ENCODE peak calls at places on chromosomes 1 and 21, in nine cellular contexts. C is EL; Y is WTC11; Z is iPS-NIHi11; T is stimulated activated CD4-positive, alpha-beta T cell treated with anti-CD3 and anti-CD28 coated beads, Interleukin-1b, Interleukin-23, amount 100 ng/mL, for 4 hours; H is Calu3; E is H7; W is progenitor cell of endocrine pancreas; K is activated T-cell treated with anti-CD3 and anti-CD28 coated beads for 24 hours. R is an unnamed sample.

GRCh38 chr1:147545133-147545532 is 3.8 kb downstream of the BCL9 start:
- DNase-seq in W (no peak), T (peak), H (peak), Y (peak), Z (peak), K (peak), C (peak), E (peak), R (no peak)

GRCh38 chr1:39569034-39569433 is 7.6 kb downstream of the PABPC4 start:
- DNase-seq in Y (no peak), K (no peak), H (no peak), C (no peak), T (no peak), Z (no peak), E (no peak), W (no peak), R (no peak)

GRCh38 chr1:210441028-210441427 is 112.3 kb downstream of the HHAT start:
- DNase-seq in K (no peak), E (no peak), H (no peak), C (peak), W (no peak), Z (no peak), T (no peak), Y (no peak), R (no peak)

GRCh38 chr1:185388346-185388745 is 71.3 kb upstream of the IVNS1ABP start:
- DNase-seq in K (no peak), W (no peak), H (no peak), Z (no peak), E (no peak), C (no peak), T (no peak), Y (no peak), R (no peak)

GRCh38 chr21:26148834-26149354 is 21.7 kb downstream of the APP start:
- DNase-seq in Y (no peak), K (no peak), E (no peak), C (peak), Z (no peak), W (no peak), H (no peak), T (no peak), R (no peak)

GRCh38 chr1:170044187-170044586 is 30.3 kb downstream of the KIFAP3 start:
- DNase-seq in H (no peak), W (no peak), K (no peak), Y (no peak), T (no peak), Z (no peak), E (no peak), C (no peak), R (no peak)

GRCh38 chr1:201719812-201720521 is 109.0 kb upstream of the IPO9 start:
- DNase-seq in C (peak), K (no peak), Z (no peak), H (no peak), T (no peak), Y (no peak), W (no peak), E (peak), R (peak)

GRCh38 chr1:190104959-190105358 is 372.7 kb downstream of the BRINP3 start:
- DNase-seq in T (no peak), K (no peak), W (no peak), C (no peak), E (no peak), Y (no peak), Z (no peak), H (no peak), R (no peak)

GRCh38 chr1:3312894-3313578 is 141.4 kb upstream of the ARHGEF16 start:
- DNase-seq in W (peak), T (peak), Y (peak), K (peak), E (peak), C (peak), Z (peak), H (peak), R (peak)

GRCh38 chr1:39754026-39754569 is 15.4 kb downstream of the PPIE start:
- DNase-seq in K (no peak), E (no peak), C (no peak), H (no peak), Y (no peak), W (no peak), Z (no peak), T (no peak), R (no peak)

GRCh38 chr1:183932412-183932811 is 105.1 kb downstream of the COLGALT2 start:
- DNase-seq in H (no peak), K (no peak), C (peak), Y (no peak), E (no peak), T (no peak), W (no peak), Z (no peak), R (no peak)

GRCh38 chr1:167782946-167783345 is 61.2 kb downstream of the MPZL1 start:
- DNase-seq in Z (no peak), C (no peak), K (no peak), W (no peak), Y (no peak), H (no peak), E (no peak), T (no peak), R (no peak)